ENCODE peak calls at places on chromosomes 3 and 15, in ten cellular contexts. H is retinal pigment epithelial cell, F is B cell, L is cardiac fibroblast, R is GM12864, N is IMR-90, B is neural crest cell, A is coronary artery, W is cardiac muscle cell, O is OCI-LY7. Q is an unnamed sample.

GRCh38 chr15:89575146-89575655 is at the start of gene TICRR:
- DNase-seq in W (peak), N (peak), L (peak), O (peak), R (peak), F (peak), A (peak), B (peak), H (peak), Q (peak)

GRCh38 chr3:129476586-129476985 is 36.6 kb downstream of the IFT122 start:
- DNase-seq in B (no peak), H (no peak), L (no peak), R (no peak), O (no peak), A (no peak), N (no peak), W (no peak), F (no peak), Q (no peak)

GRCh38 chr15:91853501-91853967 is at the start of gene SLCO3A1:
- DNase-seq in L (peak), A (peak), H (no peak), B (peak), R (no peak), N (peak), F (peak), O (peak), W (peak), Q (peak)

GRCh38 chr15:67093146-67093874 is 27.9 kb downstream of the SMAD3 start:
- DNase-seq in O (peak), F (peak), B (no peak), R (no peak), H (no peak), A (no peak), W (no peak), N (no peak), L (no peak), Q (no peak)

GRCh38 chr15:28942521-28943035 is 56.8 kb downstream of the APBA2 start:
- DNase-seq in A (peak), L (no peak), B (no peak), F (no peak), O (no peak), N (no peak), W (no peak), R (no peak), H (no peak), Q (no peak)

GRCh38 chr15:70545526-70545925 is 217.8 kb downstream of the UACA start:
- DNase-seq in L (no peak), A (peak), O (no peak), B (no peak), W (no peak), R (no peak), N (no peak), H (no peak), F (no peak), Q (no peak)

GRCh38 chr15:95558131-95558530 is 772.4 kb upstream of the NR2F2 start:
- DNase-seq in F (no peak), A (no peak), N (peak), W (no peak), R (no peak), B (no peak), L (peak), H (no peak), O (no peak), Q (no peak)

GRCh38 chr3:3800076-3800448 is 831 bp downstream of the LRRN1 start:
- DNase-seq in W (peak), H (no peak), O (no peak), A (no peak), B (peak), L (no peak), F (peak), R (no peak), N (no peak), Q (no peak)

GRCh38 chr3:70531063-70531657 is 218.7 kb upstream of the MDFIC2 start:
- DNase-seq in A (no peak), O (peak), F (peak), H (no peak), R (no peak), N (peak), L (peak), W (peak), B (no peak), Q (peak)

GRCh38 chr3:112638327-112639020 is 2.5 kb downstream of the CCDC80 start:
- DNase-seq in B (no peak), H (no peak), R (no peak), N (no peak), W (no peak), F (no peak), O (no peak), L (no peak), A (no peak), Q (peak)

GRCh38 chr3:17969244-17969643 is 226.8 kb upstream of the TBC1D5 start:
- DNase-seq in L (no peak), H (no peak), B (no peak), R (no peak), A (no peak), N (no peak), F (no peak), O (no peak), W (no peak), Q (no peak)

GRCh38 chr15:40906947-40907802 is 12.9 kb downstream of the VPS18 start:
- DNase-seq in N (peak), R (no peak), F (peak), B (no peak), W (no peak), A (no peak), O (peak), L (no peak), H (no peak), Q (no peak)

GRCh38 chr3:65508743-65509422 is 529.8 kb downstream of the MAGI1 start:
- DNase-seq in F (no peak), B (no peak), O (no peak), W (no peak), A (no peak), H (no peak), L (peak), N (no peak), R (no peak), Q (no peak)

GRCh38 chr3:136952292-136952691 is 5.5 kb upstream of the IL20RB start:
- DNase-seq in N (peak), O (no peak), H (no peak), B (no peak), L (no peak), A (no peak), W (no peak), F (no peak), R (no peak), Q (no peak)

GRCh38 chr15:53197426-53197839 is 407.3 kb upstream of the ONECUT1 start:
- DNase-seq in H (no peak), A (no peak), O (peak), N (peak), W (peak), R (peak), B (peak), F (peak), L (peak), Q (peak)

GRCh38 chr3:98557324-98558010 is 25.7 kb downstream of the GPR15 start:
- DNase-seq in R (peak), W (no peak), L (no peak), N (no peak), A (no peak), B (no peak), O (no peak), F (no peak), H (no peak), Q (no peak)

GRCh38 chr3:146640955-146641867 is 36.1 kb upstream of the PLSCR5 start:
- DNase-seq in B (no peak), F (peak), A (no peak), N (peak), L (peak), R (no peak), W (peak), H (no peak), O (peak), Q (peak)

GRCh38 chr3:190566043-190566933 is 52.4 kb downstream of the IL1RAP start:
- DNase-seq in W (peak), N (peak), F (no peak), A (peak), H (peak), R (no peak), L (peak), O (no peak), B (no peak), Q (peak)

GRCh38 chr15:66945286-66945685 is 120.1 kb upstream of the SMAD3 start:
- DNase-seq in H (no peak), N (no peak), R (no peak), B (no peak), F (no peak), W (no peak), O (no peak), L (no peak), A (no peak), Q (no peak)

GRCh38 chr3:142923694-142924093 is 34.8 kb upstream of the PCOLCE2 start:
- DNase-seq in L (no peak), F (no peak), H (no peak), N (no peak), O (no peak), W (no peak), A (no peak), B (no peak), R (no peak), Q (no peak)

GRCh38 chr15:57334257-57334656 is 42.0 kb upstream of the CGNL1 start:
- DNase-seq in F (no peak), B (no peak), H (no peak), A (no peak), O (no peak), N (peak), W (no peak), L (peak), R (no peak), Q (peak)

GRCh38 chr3:81302045-81302444 is 459.4 kb downstream of the GBE1 start:
- DNase-seq in R (peak), B (peak), N (peak), A (no peak), W (peak), H (no peak), O (peak), L (peak), F (peak), Q (peak)

GRCh38 chr3:111582114-111582461 is 13.1 kb downstream of the ZBED2 start:
- DNase-seq in B (no peak), W (no peak), N (peak), O (no peak), A (no peak), R (no peak), F (no peak), H (peak), L (peak), Q (peak)

GRCh38 chr15:89401636-89402252 is 67.1 kb upstream of the POLG start:
- DNase-seq in B (no peak), A (no peak), H (no peak), L (peak), F (no peak), N (peak), R (no peak), O (no peak), W (no peak), Q (peak)

GRCh38 chr3:69439683-69440270 is 53.9 kb upstream of the FRMD4B start:
- DNase-seq in F (peak), R (no peak), B (no peak), A (no peak), L (peak), O (peak), H (no peak), N (peak), W (no peak), Q (peak)

GRCh38 chr3:10867384-10867783 is 51.4 kb downstream of the SLC6A11 start:
- DNase-seq in O (no peak), B (peak), W (peak), N (no peak), A (no peak), H (no peak), L (peak), R (no peak), F (no peak), Q (peak)

GRCh38 chr3:188788621-188789081 is 383.1 kb upstream of the TPRG1 start:
- DNase-seq in F (no peak), R (no peak), O (no peak), A (no peak), B (no peak), N (peak), H (peak), W (no peak), L (peak), Q (peak)

GRCh38 chr15:22868495-22868894 is 30.0 kb downstream of the NIPA2 start:
- DNase-seq in A (no peak), W (no peak), F (no peak), L (peak), N (no peak), H (no peak), B (no peak), R (no peak), O (no peak), Q (no peak)

GRCh38 chr3:153355559-153355958 is 193.5 kb downstream of the RAP2B start:
- DNase-seq in N (no peak), L (no peak), R (no peak), O (no peak), H (no peak), F (no peak), B (no peak), W (no peak), A (no peak), Q (no peak)

GRCh38 chr3:155550386-155550785 is 194.5 kb downstream of the PLCH1 start:
- DNase-seq in R (no peak), B (no peak), A (no peak), O (no peak), N (no peak), W (no peak), H (no peak), L (no peak), F (no peak), Q (no peak)

GRCh38 chr3:23820888-23821287 is 15.1 kb downstream of the UBE2E1 start:
- DNase-seq in O (no peak), L (peak), R (no peak), B (no peak), W (no peak), H (no peak), F (no peak), N (no peak), A (no peak), Q (no peak)

GRCh38 chr15:66838671-66839239 is 136.7 kb downstream of the SMAD6 start:
- DNase-seq in B (no peak), R (no peak), W (no peak), N (peak), O (peak), L (peak), F (no peak), H (no peak), A (no peak), Q (peak)

GRCh38 chr3:161423911-161424522 is 52.7 kb upstream of the SPTSSB start:
- DNase-seq in B (no peak), W (peak), H (no peak), F (peak), O (peak), R (no peak), N (peak), L (peak), A (no peak), Q (peak)

GRCh38 chr3:46858996-46859710 is 4.1 kb downstream of the MYL3 start:
- DNase-seq in N (no peak), B (no peak), F (no peak), O (no peak), A (no peak), W (no peak), H (no peak), R (no peak), L (no peak), Q (no peak)

GRCh38 chr15:40235201-40235890 is 3.5 kb upstream of the PAK6 start:
- DNase-seq in R (no peak), F (peak), O (peak), H (no peak), B (no peak), A (peak), N (no peak), L (no peak), W (no peak), Q (no peak)

GRCh38 chr15:84824260-84824690 is 7.1 kb downstream of the ALPK3 start:
- DNase-seq in H (no peak), A (no peak), B (no peak), F (no peak), L (no peak), O (no peak), N (no peak), R (no peak), W (no peak), Q (peak)

GRCh38 chr15:84823580-84823878 is 6.4 kb downstream of the ALPK3 start:
- DNase-seq in L (no peak), H (no peak), O (no peak), W (no peak), R (no peak), F (no peak), A (no peak), N (no peak), B (no peak), Q (no peak)

GRCh38 chr15:84827246-84827645 is 10.1 kb downstream of the ALPK3 start:
- DNase-seq in L (no peak), O (no peak), F (no peak), A (no peak), H (no peak), N (no peak), R (no peak), B (no peak), W (no peak), Q (no peak)

GRCh38 chr15:84828433-84828908 is 11.3 kb downstream of the ALPK3 start:
- DNase-seq in N (no peak), B (no peak), H (no peak), F (no peak), A (no peak), O (no peak), R (no peak), W (peak), L (peak), Q (peak)

DNA sequence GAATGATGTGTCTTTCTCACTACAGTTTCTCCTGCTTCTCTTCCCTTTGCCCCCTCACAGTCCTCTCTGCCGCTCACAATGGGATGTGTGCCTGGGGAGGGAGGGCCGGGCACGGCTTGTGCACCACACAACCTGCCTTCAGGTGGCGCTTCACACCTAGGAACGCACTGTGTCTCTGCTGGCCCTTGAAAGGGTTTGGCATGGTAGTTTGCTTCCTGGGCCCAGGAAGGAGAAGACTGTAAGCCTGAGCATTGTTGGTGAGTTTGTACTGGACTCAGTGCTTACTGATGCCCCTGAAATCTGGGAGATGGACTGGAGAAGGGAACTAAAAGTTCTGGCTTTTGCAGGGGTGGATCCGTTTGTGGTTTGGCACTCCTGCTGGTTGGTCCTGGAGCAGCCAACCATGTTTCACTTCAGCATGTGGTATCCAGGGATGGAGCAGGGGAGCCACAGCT is 9.2 kb downstream of the ALPK3 start:
- DNase-seq in N (no peak), O (peak), L (peak), W (peak), F (no peak), B (no peak), A (no peak), R (no peak), H (no peak), Q (peak)
- TF ChIP-seq CTCF in N (no peak), O (peak), L (peak), W (peak), F (no peak), B (no peak), A (no peak), R (peak), H (peak), Q (peak)

DNA sequence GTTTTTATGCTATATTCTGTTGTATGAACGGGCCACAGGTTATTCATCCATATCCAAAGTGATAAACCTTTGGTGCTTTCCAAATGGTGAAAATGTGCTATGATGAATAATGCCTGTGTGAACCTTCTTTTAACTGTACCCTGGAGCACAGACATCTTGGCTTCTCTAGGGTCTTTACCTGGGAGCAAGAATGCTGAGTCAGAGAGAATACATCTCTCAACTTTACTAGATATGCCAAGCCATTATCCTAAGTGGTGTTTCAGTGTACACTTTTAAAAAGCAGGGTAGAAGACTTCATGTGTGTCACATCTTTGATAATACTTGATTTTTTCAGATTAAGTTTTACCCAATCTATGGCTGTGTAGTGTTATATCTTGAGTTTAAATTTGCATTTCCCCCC is 23.5 kb upstream of the XYLB start:
- DNase-seq in R (no peak), A (no peak), H (no peak), N (no peak), L (no peak), B (no peak), W (no peak), O (no peak), F (no peak), Q (no peak)
- TF ChIP-seq CTCF in R (no peak), A (no peak), H (no peak), N (no peak), L (no peak), B (no peak), W (no peak), O (no peak), F (no peak), Q (no peak)

GRCh38 chr3:48989126-48989795 is 780 bp upstream of the P4HTM start:
- DNase-seq in R (no peak), H (no peak), F (no peak), W (no peak), L (no peak), B (no peak), A (no peak), O (peak), N (peak), Q (no peak)

GRCh38 chr3:48991851-48992545 is 2.0 kb downstream of the P4HTM start:
- DNase-seq in A (no peak), O (no peak), N (no peak), R (no peak), L (peak), F (no peak), W (no peak), H (no peak), B (no peak), Q (peak)

GRCh38 chr3:48990636-48991421 is 788 bp downstream of the P4HTM start:
- DNase-seq in A (no peak), F (peak), L (peak), H (no peak), B (no peak), W (peak), O (peak), R (no peak), N (no peak), Q (peak)

GRCh38 chr3:48993834-48994233 is 3.8 kb downstream of the P4HTM start:
- DNase-seq in L (no peak), F (no peak), A (no peak), N (no peak), H (no peak), W (no peak), O (no peak), B (no peak), R (no peak), Q (no peak)

GRCh38 chr3:48989796-48990635 is at the start of gene P4HTM:
- DNase-seq in R (peak), L (peak), O (peak), H (peak), W (peak), A (peak), B (peak), F (peak), N (peak), Q (peak)
- TF ChIP-seq CTCF in R (peak), L (peak), O (peak), H (peak), W (peak), A (no peak), B (peak), F (no peak), N (peak), Q (peak)

GRCh38 chr3:179902061-179902460 is 134.7 kb downstream of the PEX5L start:
- DNase-seq in A (no peak), L (no peak), F (no peak), R (no peak), W (no peak), B (no peak), O (no peak), N (no peak), H (no peak), Q (no peak)

GRCh38 chr3:179907784-179908482 is 128.8 kb downstream of the PEX5L start:
- DNase-seq in B (no peak), N (no peak), L (no peak), F (no peak), R (no peak), O (no peak), W (no peak), A (no peak), H (no peak), Q (no peak)
- TF ChIP-seq CTCF in B (no peak), N (no peak), L (no peak), F (no peak), R (no peak), O (no peak), W (no peak), A (no peak), H (no peak), Q (no peak)

Q was measured in fibroblast of the aortic adventitia.